ENCODE peak calls at places on chromosomes 4 and X, in five cellular contexts. X is amygdala; E is LHCN-M2; Q is CD8-positive, alpha-beta memory T cell; S is C1 segment of cervical spinal cord. Y is an unnamed sample.

GRCh38 chrX:86348669-86349068 is 200.4 kb downstream of the DACH2 start:
- DNase-seq in E (no peak), X (no peak), S (no peak), Q (no peak), Y (no peak)

GRCh38 chr4:108700358-108700757 is 50.0 kb downstream of the OSTC start:
- DNase-seq in E (peak; percentile 74), X (no peak), S (no peak), Q (no peak), Y (no peak)

GRCh38 chrX:51148848-51149247 is 183.8 kb upstream of the NUDT10 start:
- DNase-seq in Q (no peak), E (no peak), X (no peak), S (no peak), Y (no peak)

GRCh38 chr4:2834001-2834921 is 9.4 kb upstream of the ADD1 start:
- DNase-seq in E (no peak), S (no peak), Q (no peak), X (no peak), Y (no peak)

GRCh38 chr4:159655547-159655946 is 552.7 kb downstream of the RAPGEF2 start:
- DNase-seq in E (peak; percentile 99), Q (no peak), X (no peak), S (no peak), Y (no peak)

GRCh38 chrX:44314259-44314734 is 29.2 kb downstream of the EFHC2 start:
- DNase-seq in E (peak; percentile 86), X (no peak), S (no peak), Q (no peak), Y (no peak)

GRCh38 chr4:19187104-19187503 is 1064.6 kb upstream of the SLIT2 start:
- DNase-seq in X (no peak), Q (no peak), S (no peak), E (no peak), Y (no peak)

GRCh38 chr4:155544547-155544946 is 122.1 kb upstream of the GUCY1A1 start:
- DNase-seq in E (no peak), Q (no peak), S (no peak), X (no peak), Y (no peak)

GRCh38 chrX:11334165-11334564 is 41.0 kb downstream of the AMELX start:
- DNase-seq in E (peak; percentile 78), X (no peak), S (no peak), Q (no peak), Y (no peak)

GRCh38 chrX:129823523-129823922 is 20.2 kb downstream of the ZDHHC9 start:
- DNase-seq in X (no peak), Q (no peak), E (no peak), S (no peak), Y (no peak)

GRCh38 chr4:145660064-145660463 is 19.9 kb upstream of the C4orf51 start:
- DNase-seq in Q (no peak), X (no peak), E (no peak), S (no peak), Y (no peak)